ENCODE peak calls at places on chromosome 16, in eight cellular contexts. V is hippocampal formation; E is caudate nucleus; J is activated naive CD4-positive, alpha-beta T cell; S is heart left ventricle; Q is left ventricle myocardium inferior; Y is stimulated activated CD4-positive, alpha-beta T cell treated with anti-CD3 and anti-CD28 coated beads, Interleukin-12 subunit alpha, Interleukin-12 subunit beta, amount 100 ng/mL, for 4 hours; T is retina. R is an unnamed sample.

GRCh38 chr16:85146922-85147651 is 34.8 kb upstream of the CIBAR2 start:
- DNase-seq in T (no peak), Y (no peak), V (no peak), Q (no peak), J (no peak), S (no peak), E (no peak), R (no peak)

GRCh38 chr16:31386157-31386984 is 6.8 kb upstream of the ITGAD start:
- DNase-seq in J (no peak), V (no peak), T (no peak), Y (no peak), Q (no peak), S (no peak), E (no peak), R (no peak)

GRCh38 chr16:27242868-27243590 is 25.5 kb downstream of the NSMCE1 start:
- DNase-seq in T (peak; percentile 73), Q (no peak), S (peak; percentile 65), V (peak; percentile 20), J (no peak), E (no peak), Y (no peak), R (no peak)

GRCh38 chr16:27945233-27945975 is 118.1 kb downstream of the GSG1L start:
- DNase-seq in Q (no peak), Y (no peak), S (no peak), V (no peak), J (no peak), E (no peak), T (peak; percentile 77), R (no peak)

GRCh38 chr16:85083051-85083639 is 29.1 kb downstream of the CIBAR2 start:
- DNase-seq in Q (no peak), Y (no peak), E (no peak), V (no peak), T (peak; percentile 68), J (no peak), S (no peak), R (no peak)

GRCh38 chr16:19288872-19289799 is 3.6 kb downstream of the CLEC19A start:
- DNase-seq in E (no peak), J (no peak), Q (no peak), S (no peak), T (no peak), Y (no peak), V (no peak), R (no peak)

GRCh38 chr16:79599837-79600635 is 501 bp downstream of the MAF start:
- DNase-seq in Y (peak; percentile 43), S (peak; percentile 51), E (peak; percentile 50), Q (peak; percentile 73), T (no peak), J (no peak), V (peak; percentile 72), R (peak; percentile 49)

GRCh38 chr16:81164481-81164880 is 68.3 kb upstream of the GCSH start:
- DNase-seq in J (no peak), Q (no peak), E (no peak), S (no peak), V (no peak), T (no peak), Y (no peak), R (no peak)

GRCh38 chr16:23469814-23470213 is 16.8 kb upstream of the COG7 start:
- DNase-seq in V (no peak), E (no peak), S (no peak), T (no peak), Q (no peak), J (no peak), Y (no peak), R (no peak)

GRCh38 chr16:80652441-80652840 is 111.6 kb downstream of the DYNLRB2 start:
- DNase-seq in J (no peak), Q (no peak), Y (no peak), V (no peak), T (no peak), E (no peak), S (no peak), R (no peak)

GRCh38 chr16:66728804-66729203 is 22.6 kb downstream of the DYNC1LI2 start:
- DNase-seq in S (no peak), J (no peak), Y (no peak), T (no peak), V (no peak), E (no peak), Q (no peak), R (no peak)

GRCh38 chr16:6629110-6629509 is 703.5 kb upstream of the RBFOX1 start:
- DNase-seq in E (no peak), V (no peak), J (no peak), Y (no peak), Q (no peak), T (no peak), S (no peak), R (no peak)

GRCh38 chr16:89013692-89014455 is 36.9 kb upstream of the CBFA2T3 start:
- DNase-seq in V (no peak), Q (peak; percentile 4), Y (no peak), E (no peak), T (peak; percentile 1), J (no peak), S (no peak), R (no peak)

GRCh38 chr16:14559809-14560227 is 70.2 kb downstream of the PARN start:
- DNase-seq in Q (no peak), E (no peak), S (no peak), J (no peak), Y (no peak), T (no peak), V (peak; percentile 19), R (no peak)

GRCh38 chr16:49586466-49586865 is 212.9 kb downstream of the C16orf78 start:
- DNase-seq in Y (no peak), E (no peak), Q (no peak), T (peak; percentile 68), S (no peak), V (no peak), J (no peak), R (no peak)

GRCh38 chr16:8859913-8860881 is 8.6 kb downstream of the CARHSP1 start:
- DNase-seq in T (no peak), Q (peak; percentile 45), S (no peak), E (no peak), J (no peak), V (no peak), Y (no peak), R (no peak)

GRCh38 chr16:22216191-22216831 is 10.2 kb downstream of the EEF2K start:
- DNase-seq in J (no peak), Y (no peak), E (no peak), Q (no peak), T (no peak), V (no peak), S (no peak), R (no peak)

GRCh38 chr16:67942510-67943255 is 1.2 kb downstream of the LCAT start:
- DNase-seq in S (peak; percentile 57), E (no peak), T (no peak), Q (no peak), Y (no peak), V (no peak), J (no peak), R (no peak)

GRCh38 chr16:79661578-79661977 is 61.0 kb upstream of the MAF start:
- DNase-seq in T (no peak), S (no peak), E (no peak), Q (no peak), J (no peak), V (no peak), Y (no peak), R (no peak)

GRCh38 chr16:31196324-31197088 is 6.1 kb downstream of the PYCARD start:
- DNase-seq in S (no peak), T (no peak), J (no peak), E (no peak), Q (no peak), Y (no peak), V (no peak), R (no peak)

GRCh38 chr16:27219161-27219560 is 15.8 kb downstream of the KDM8 start:
- DNase-seq in T (no peak), J (no peak), V (no peak), Q (no peak), S (no peak), Y (no peak), E (no peak), R (no peak)

GRCh38 chr16:85720319-85720637 is 30.6 kb downstream of the C16orf74 start:
- DNase-seq in S (no peak), Y (no peak), V (no peak), J (no peak), E (no peak), T (no peak), Q (peak; percentile 40), R (no peak)

GRCh38 chr16:67862623-67863583 is 9.9 kb upstream of the EDC4 start:
- DNase-seq in E (no peak), Y (no peak), T (no peak), V (no peak), J (no peak), Q (peak; percentile 77), S (peak; percentile 88), R (no peak)

GRCh38 chr16:49189286-49189685 is 92.4 kb downstream of the CBLN1 start:
- DNase-seq in S (no peak), T (no peak), Y (no peak), E (no peak), V (no peak), Q (no peak), J (no peak), R (no peak)

GRCh38 chr16:84582958-84583516 is 34.8 kb downstream of the COTL1 start:
- DNase-seq in V (no peak), E (no peak), T (no peak), Q (no peak), J (no peak), Y (no peak), S (peak; percentile 21), R (no peak)

GRCh38 chr16:55825115-55825728 is 7.7 kb downstream of the CES1 start:
- DNase-seq in T (no peak), V (no peak), S (no peak), J (no peak), E (no peak), Y (no peak), Q (no peak), R (no peak)

GRCh38 chr16:54422569-54422978 is 136.0 kb upstream of the IRX3 start:
- DNase-seq in Q (no peak), V (no peak), T (no peak), J (no peak), E (no peak), S (no peak), Y (no peak), R (no peak)

GRCh38 chr16:68066763-68067162 is 18.4 kb upstream of the NFATC3 start:
- DNase-seq in J (no peak), E (no peak), S (no peak), V (no peak), Y (no peak), T (no peak), Q (no peak), R (no peak)

GRCh38 chr16:27067138-27067537 is 411 bp downstream of the C16orf82 start:
- DNase-seq in V (no peak), E (no peak), S (no peak), Q (no peak), J (no peak), Y (no peak), T (peak; percentile 83), R (peak; percentile 61)

GRCh38 chr16:3997231-3997841 is 116.8 kb upstream of the CREBBP start:
- DNase-seq in T (no peak), V (no peak), J (no peak), S (no peak), E (no peak), Y (no peak), Q (no peak), R (no peak)

GRCh38 chr16:69481901-69482341 is 57.5 kb downstream of the CYB5B start:
- DNase-seq in E (peak; percentile 51), Y (no peak), S (peak; percentile 90), T (no peak), J (no peak), V (peak; percentile 55), Q (peak; percentile 92), R (no peak)

GRCh38 chr16:81431554-81432353 is 12.9 kb upstream of the CMIP start:
- DNase-seq in Y (no peak), S (peak; percentile 39), J (no peak), V (no peak), T (peak; percentile 81), Q (no peak), E (no peak), R (no peak)

GRCh38 chr16:87380403-87380802 is 3.2 kb downstream of the FBXO31 start:
- DNase-seq in V (no peak), S (no peak), Y (no peak), J (no peak), E (no peak), Q (peak; percentile 10), T (no peak), R (no peak)

GRCh38 chr16:346587-346986 is 5.9 kb downstream of the AXIN1 start:
- DNase-seq in S (no peak), V (no peak), E (no peak), T (no peak), J (no peak), Y (no peak), Q (no peak), R (no peak)

R was measured in neural crest cell.